ENCODE peak calls at places on chromosomes 11 and 22, in eight cellular contexts. T is activated CD4-positive, alpha-beta T cell treated with anti-CD3 and anti-CD28 coated beads for 24 hours; D is NCI-H460; K is SK-N-MC; L is nucleus accumbens; M is hypothalamus; Z is HFFc6; Q is AG04450. U is an unnamed sample.

GRCh38 chr22:20176421-20177060 is 25.7 kb upstream of the CCDC188 start:
- DNase-seq in T (no peak), D (no peak), K (no peak), L (no peak), M (no peak), Z (no peak), Q (no peak), U (no peak)

GRCh38 chr11:40274017-40274416 is 1185.4 kb downstream of the LRRC4C start:
- DNase-seq in T (no peak), D (no peak), K (no peak), L (no peak), M (no peak), Z (peak; percentile 74), Q (no peak), U (no peak)

GRCh38 chr11:44258839-44259420 is 51.0 kb downstream of the ALX4 start:
- DNase-seq in T (no peak), D (no peak), K (no peak), L (no peak), M (no peak), Z (no peak), Q (no peak), U (no peak)

GRCh38 chr11:126465573-126466287 is 110.2 kb downstream of the ST3GAL4 start:
- DNase-seq in T (no peak), D (no peak), K (no peak), L (no peak), M (no peak), Z (no peak), Q (no peak), U (no peak)

GRCh38 chr11:67273260-67273990 is 7.2 kb downstream of the GRK2 start:
- DNase-seq in T (no peak), D (no peak), K (no peak), L (no peak), M (no peak), Z (no peak), Q (no peak), U (peak; percentile 67)

GRCh38 chr11:134742228-134742612 is 330.2 kb upstream of the B3GAT1 start:
- DNase-seq in T (no peak), D (no peak), K (peak; percentile 12), L (no peak), M (no peak), Z (no peak), Q (no peak), U (no peak)

GRCh38 chr11:32297629-32298028 is 137.7 kb downstream of the WT1 start:
- DNase-seq in T (no peak), D (peak; percentile 28), K (no peak), L (peak; percentile 15), M (no peak), Z (peak; percentile 56), Q (no peak), U (no peak)

GRCh38 chr11:27218498-27219038 is 144.4 kb downstream of the CCDC34 start:
- DNase-seq in T (no peak), D (peak; percentile 7), K (no peak), L (no peak), M (no peak), Z (peak; percentile 95), Q (peak; percentile 71), U (no peak)

GRCh38 chr11:110571286-110571685 is 141.0 kb downstream of the ARHGAP20 start:
- DNase-seq in T (no peak), D (no peak), K (no peak), L (no peak), M (no peak), Z (no peak), Q (no peak), U (no peak)

GRCh38 chr22:19086944-19087343 is 35.3 kb downstream of the DGCR2 start:
- DNase-seq in T (no peak), D (no peak), K (no peak), L (no peak), M (no peak), Z (peak; percentile 46), Q (no peak), U (peak; percentile 30)

GRCh38 chr11:66291706-66292542 is at the start of gene TMEM151A:
- DNase-seq in T (no peak), D (no peak), K (no peak), L (peak; percentile 58), M (no peak), Z (no peak), Q (no peak), U (no peak)

GRCh38 chr11:28107331-28107725 is 628 bp downstream of the KIF18A start:
- DNase-seq in T (no peak), D (no peak), K (no peak), L (no peak), M (no peak), Z (no peak), Q (no peak), U (no peak)

GRCh38 chr11:32713496-32713895 is 81.0 kb downstream of the CCDC73 start:
- DNase-seq in T (no peak), D (no peak), K (no peak), L (no peak), M (no peak), Z (no peak), Q (no peak), U (no peak)

GRCh38 chr11:67280341-67280790 is 8.7 kb upstream of the ANKRD13D start:
- DNase-seq in T (no peak), D (no peak), K (no peak), L (no peak), M (no peak), Z (no peak), Q (no peak), U (peak; percentile 51)

GRCh38 chr11:14927146-14927545 is 35.1 kb upstream of the CYP2R1 start:
- DNase-seq in T (no peak), D (no peak), K (no peak), L (no peak), M (no peak), Z (peak; percentile 35), Q (no peak), U (no peak)

GRCh38 chr11:117239295-117239694 is 6.8 kb downstream of the RNF214 start:
- DNase-seq in T (no peak), D (no peak), K (no peak), L (no peak), M (no peak), Z (peak; percentile 99), Q (peak; percentile 76), U (no peak)

GRCh38 chr11:7749456-7749855 is 43.2 kb upstream of the OVCH2 start:
- DNase-seq in T (no peak), D (no peak), K (no peak), L (no peak), M (no peak), Z (no peak), Q (no peak), U (no peak)

GRCh38 chr11:77345621-77346020 is 44.1 kb upstream of the GDPD4 start:
- DNase-seq in T (no peak), D (no peak), K (no peak), L (no peak), M (no peak), Z (peak; percentile 83), Q (peak; percentile 61), U (no peak)

GRCh38 chr11:66595245-66595904 is 2.4 kb downstream of the CCS start:
- DNase-seq in T (no peak), D (no peak), K (no peak), L (no peak), M (no peak), Z (no peak), Q (no peak), U (peak; percentile 78)

GRCh38 chr11:16902979-16903378 is 111.2 kb downstream of the PLEKHA7 start:
- DNase-seq in T (no peak), D (no peak), K (no peak), L (no peak), M (no peak), Z (no peak), Q (no peak), U (no peak)

GRCh38 chr11:35615911-35616900 is 2.1 kb upstream of the FJX1 start:
- DNase-seq in T (no peak), D (no peak), K (no peak), L (peak; percentile 40), M (no peak), Z (peak; percentile 37), Q (no peak), U (no peak)

GRCh38 chr11:101445761-101446160 is 138.0 kb downstream of the TRPC6 start:
- DNase-seq in T (no peak), D (no peak), K (no peak), L (no peak), M (no peak), Z (peak; percentile 12), Q (no peak), U (no peak)

GRCh38 chr22:30017375-30017774 is 62.9 kb upstream of the HORMAD2 start:
- DNase-seq in T (no peak), D (no peak), K (no peak), L (no peak), M (no peak), Z (peak; percentile 42), Q (no peak), U (no peak)

GRCh38 chr11:33065445-33066178 is 26.2 kb downstream of the TCP11L1 start:
- DNase-seq in T (peak; percentile 58), D (peak; percentile 44), K (no peak), L (peak; percentile 4), M (no peak), Z (peak; percentile 52), Q (peak; percentile 34), U (peak; percentile 82)

GRCh38 chr11:64643927-64644326 is 52.9 kb downstream of the SLC22A12 start:
- DNase-seq in T (no peak), D (no peak), K (no peak), L (no peak), M (no peak), Z (no peak), Q (no peak), U (no peak)